ENCODE peak calls at places on chromosomes 7 and 10, in four cellular contexts. J is fibroblast of mammary gland, V is SJCRH30, X is glutamatergic neuron. T is an unnamed sample.

GRCh38 chr7:16850772-16851466 is 30.9 kb downstream of the AGR3 start:
- DNase-seq in X (no peak), J (no peak), V (no peak), T (no peak)

GRCh38 chr7:12788171-12788570 is 100.7 kb downstream of the ARL4A start:
- DNase-seq in J (no peak), X (no peak), V (no peak), T (no peak)

GRCh38 chr10:59666310-59666709 is 43.3 kb downstream of the SLC16A9 start:
- DNase-seq in V (no peak), X (no peak), J (no peak), T (no peak)

GRCh38 chr7:47783456-47784240 is 164.6 kb downstream of the PKD1L1 start:
- DNase-seq in J (peak; percentile 96), V (peak; percentile 80), X (no peak), T (no peak)

GRCh38 chr10:24958701-24959392 is 6.4 kb upstream of the PRTFDC1 start:
- DNase-seq in X (no peak), J (peak; percentile 98), V (peak; percentile 38), T (no peak)

GRCh38 chr7:30403477-30403876 is 75.1 kb downstream of the NOD1 start:
- DNase-seq in J (no peak), V (no peak), X (no peak), T (no peak)

GRCh38 chr7:3922175-3922635 is 621.2 kb downstream of the SDK1 start:
- DNase-seq in V (peak; percentile 28), X (peak; percentile 34), J (peak; percentile 87), T (no peak)

GRCh38 chr10:89837173-89838001 is 136.0 kb downstream of the KIF20B start:
- DNase-seq in V (no peak), X (no peak), J (peak; percentile 16), T (peak; percentile 11)

GRCh38 chr7:153943428-153944370 is 108.5 kb upstream of the DPP6 start:
- DNase-seq in X (no peak), V (no peak), J (no peak), T (peak; percentile 40)

GRCh38 chr7:141748401-141748800 is 10.2 kb downstream of the SSBP1 start:
- DNase-seq in J (no peak), X (no peak), V (no peak), T (no peak)

GRCh38 chr10:33808475-33808874 is 474.0 kb upstream of the NRP1 start:
- DNase-seq in X (no peak), V (no peak), J (no peak), T (no peak)

GRCh38 chr10:83917519-83918506 is 221.5 kb upstream of the GHITM start:
- DNase-seq in J (no peak), X (peak; percentile 63), V (peak; percentile 4), T (no peak)

GRCh38 chr10:59892697-59893096 is 13.7 kb downstream of the CCDC6 start:
- DNase-seq in J (no peak), X (no peak), V (no peak), T (no peak)